ENCODE peak calls at places on chromosomes 3 and 15, in six cellular contexts. K is mucosa of gallbladder, L is NCI-H446, D is NCI-H226, R is omental fat pad, F is Ammon's horn. Q is an unnamed sample.

GRCh38 chr15:32733276-32733675 is 15.5 kb downstream of the GREM1 start:
- DNase-seq in K (no peak), L (no peak), D (no peak), R (no peak), F (no peak), Q (no peak)

GRCh38 chr15:80512729-80513670 is 108.8 kb downstream of the ARNT2 start:
- DNase-seq in K (no peak), L (no peak), D (peak), R (no peak), F (peak), Q (peak)

GRCh38 chr3:185537369-185537970 is 14.9 kb downstream of the LIPH start:
- DNase-seq in K (peak), L (no peak), D (peak), R (no peak), F (peak), Q (no peak)

GRCh38 chr3:43372809-43373587 is 86.7 kb downstream of the SNRK start:
- DNase-seq in K (no peak), L (peak), D (no peak), R (no peak), F (no peak), Q (no peak)

GRCh38 chr3:23175361-23176073 is 27.6 kb upstream of the UBE2E2 start:
- DNase-seq in K (no peak), L (no peak), D (peak), R (no peak), F (no peak), Q (no peak)

GRCh38 chr15:67915374-67916050 is 75.7 kb upstream of the RNU6-1 start:
- DNase-seq in K (peak), L (peak), D (no peak), R (no peak), F (peak), Q (peak)

GRCh38 chr15:85335193-85335939 is 45.0 kb upstream of the AKAP13 start:
- DNase-seq in K (no peak), L (no peak), D (no peak), R (no peak), F (no peak), Q (no peak)

GRCh38 chr3:105496343-105496742 is 129.6 kb downstream of the ALCAM start:
- DNase-seq in K (no peak), L (no peak), D (no peak), R (no peak), F (peak), Q (no peak)

GRCh38 chr3:185561958-185562357 is 9.6 kb upstream of the LIPH start:
- DNase-seq in K (no peak), L (no peak), D (no peak), R (no peak), F (no peak), Q (no peak)

GRCh38 chr3:43365601-43366305 is 79.4 kb downstream of the SNRK start:
- DNase-seq in K (no peak), L (no peak), D (no peak), R (no peak), F (no peak), Q (no peak)

GRCh38 chr3:171876651-171877272 is 33.6 kb downstream of the TMEM212 start:
- DNase-seq in K (no peak), L (no peak), D (peak), R (no peak), F (no peak), Q (no peak)